ENCODE peak calls at places on chromosomes 11 and 22, in six cellular contexts. C is tibial artery, L is cardiac fibroblast, I is M059J, M is psoas muscle, O is midbrain. N is an unnamed sample.

GRCh38 chr11:130449996-130450419 is 1.6 kb downstream of the ADAMTS15 start:
- DNase-seq in I (no peak), C (peak), O (no peak), M (peak), L (peak), N (no peak)

GRCh38 chr11:13327421-13327820 is 49.8 kb downstream of the BMAL1 start:
- DNase-seq in C (no peak), M (no peak), O (no peak), L (no peak), I (no peak), N (no peak)

GRCh38 chr11:124868322-124869274 is 3.4 kb downstream of the ROBO3 start:
- DNase-seq in I (no peak), M (no peak), L (no peak), O (no peak), C (no peak), N (no peak)

GRCh38 chr11:119340335-119341221 is at the start of gene C1QTNF5:
- DNase-seq in M (peak), L (peak), O (peak), I (peak), C (peak), N (peak)

GRCh38 chr11:76124905-76125566 is 81.3 kb downstream of the WNT11 start:
- DNase-seq in L (peak), I (no peak), O (no peak), M (no peak), C (no peak), N (no peak)

GRCh38 chr22:17237031-17237668 is 17.9 kb upstream of the ADA2 start:
- DNase-seq in M (no peak), I (peak), O (no peak), C (no peak), L (no peak), N (peak)

GRCh38 chr11:34633990-34634725 is 13.3 kb downstream of the EHF start:
- DNase-seq in L (peak), I (peak), O (peak), C (no peak), M (no peak), N (peak)

GRCh38 chr22:46121523-46122287 is 28.6 kb upstream of the PPARA start:
- DNase-seq in I (peak), L (peak), O (no peak), C (no peak), M (no peak), N (no peak)

GRCh38 chr11:64360403-64360980 is 1.5 kb downstream of the RPS6KA4 start:
- DNase-seq in C (no peak), O (no peak), I (no peak), L (no peak), M (no peak), N (peak)

GRCh38 chr22:30562391-30562790 is 12.1 kb downstream of the GAL3ST1 start:
- DNase-seq in M (no peak), L (no peak), C (no peak), O (no peak), I (peak), N (no peak)

GRCh38 chr11:112582366-112582765 is 321.7 kb upstream of the PLET1 start:
- DNase-seq in O (no peak), M (no peak), I (no peak), C (no peak), L (no peak), N (peak)

GRCh38 chr11:69133251-69133650 is 22.5 kb upstream of the SMIM38 start:
- DNase-seq in O (no peak), L (no peak), I (no peak), M (no peak), C (peak), N (no peak)

GRCh38 chr22:39524753-39525657 is 4.6 kb downstream of the ATF4 start:
- DNase-seq in I (peak), M (peak), L (no peak), C (no peak), O (no peak), N (no peak)

GRCh38 chr11:72430743-72431570 is 3.4 kb downstream of the CLPB start:
- DNase-seq in C (no peak), I (peak), M (no peak), L (peak), O (peak), N (peak)

GRCh38 chr11:67613960-67614715 is 7.4 kb downstream of the NDUFV1 start:
- DNase-seq in O (no peak), L (peak), C (no peak), I (peak), M (peak), N (no peak)

GRCh38 chr22:37465721-37466120 is 20.5 kb downstream of the MFNG start:
- DNase-seq in I (no peak), M (no peak), L (no peak), C (no peak), O (no peak), N (no peak)

N was measured in pons.